ENCODE peak calls at places on chromosomes 6 and 20, in seven cellular contexts. One of them, this sample, is unnamed.

GRCh38 chr6:137166247-137167098 is 7.0 kb downstream of the IL22RA2 start:
- DNase-seq in left ventricle myocardium inferior: no peak
- DNase-seq in stimulated activated CD8-positive, alpha-beta memory T cell treated with anti-CD3 and anti-CD28 coated beads, Interleukin-12 subunit alpha, Interleukin-12 subunit beta, amount 100 ng/mL, for 4 hours: no peak
- DNase-seq in tibial artery: no peak
- DNase-seq in activated CD4-positive, alpha-beta T cell treated with anti-CD3 and anti-CD28 coated beads, Interleukin-2, amount 50 U/mL, for 4 hours: no peak
- DNase-seq in iPS-NIHi11: no peak
- DNase-seq in HS-5: no peak
- DNase-seq in this sample: no peak

GRCh38 chr6:50816947-50817637 is 1.6 kb upstream of the TFAP2B start:
- DNase-seq in iPS-NIHi11: no peak
- DNase-seq in tibial artery: no peak
- DNase-seq in activated CD4-positive, alpha-beta T cell treated with anti-CD3 and anti-CD28 coated beads, Interleukin-2, amount 50 U/mL, for 4 hours: no peak
- DNase-seq in left ventricle myocardium inferior: no peak
- DNase-seq in stimulated activated CD8-positive, alpha-beta memory T cell treated with anti-CD3 and anti-CD28 coated beads, Interleukin-12 subunit alpha, Interleukin-12 subunit beta, amount 100 ng/mL, for 4 hours: no peak
- DNase-seq in HS-5: no peak
- DNase-seq in this sample: no peak

GRCh38 chr20:32067234-32067821 is 15.3 kb downstream of the HCK start:
- DNase-seq in HS-5: peak; percentile 83
- DNase-seq in stimulated activated CD8-positive, alpha-beta memory T cell treated with anti-CD3 and anti-CD28 coated beads, Interleukin-12 subunit alpha, Interleukin-12 subunit beta, amount 100 ng/mL, for 4 hours: no peak
- DNase-seq in iPS-NIHi11: no peak
- DNase-seq in activated CD4-positive, alpha-beta T cell treated with anti-CD3 and anti-CD28 coated beads, Interleukin-2, amount 50 U/mL, for 4 hours: no peak
- DNase-seq in left ventricle myocardium inferior: no peak
- DNase-seq in tibial artery: no peak
- DNase-seq in this sample: peak; percentile 40

GRCh38 chr6:111258615-111259088 is 171.3 kb downstream of the SLC16A10 start:
- DNase-seq in left ventricle myocardium inferior: no peak
- DNase-seq in activated CD4-positive, alpha-beta T cell treated with anti-CD3 and anti-CD28 coated beads, Interleukin-2, amount 50 U/mL, for 4 hours: no peak
- DNase-seq in tibial artery: no peak
- DNase-seq in stimulated activated CD8-positive, alpha-beta memory T cell treated with anti-CD3 and anti-CD28 coated beads, Interleukin-12 subunit alpha, Interleukin-12 subunit beta, amount 100 ng/mL, for 4 hours: no peak
- DNase-seq in HS-5: no peak
- DNase-seq in iPS-NIHi11: no peak
- DNase-seq in this sample: no peak

GRCh38 chr6:52284131-52284459 is 447 bp downstream of the MCM3 start:
- DNase-seq in left ventricle myocardium inferior: peak; percentile 29
- DNase-seq in tibial artery: peak; percentile 43
- DNase-seq in HS-5: no peak
- DNase-seq in stimulated activated CD8-positive, alpha-beta memory T cell treated with anti-CD3 and anti-CD28 coated beads, Interleukin-12 subunit alpha, Interleukin-12 subunit beta, amount 100 ng/mL, for 4 hours: no peak
- DNase-seq in activated CD4-positive, alpha-beta T cell treated with anti-CD3 and anti-CD28 coated beads, Interleukin-2, amount 50 U/mL, for 4 hours: peak; percentile 7
- DNase-seq in iPS-NIHi11: peak; percentile 70
- DNase-seq in this sample: peak; percentile 7

GRCh38 chr6:97293198-97293696 is 10.2 kb upstream of the MMS22L start:
- DNase-seq in HS-5: no peak
- DNase-seq in tibial artery: no peak
- DNase-seq in stimulated activated CD8-positive, alpha-beta memory T cell treated with anti-CD3 and anti-CD28 coated beads, Interleukin-12 subunit alpha, Interleukin-12 subunit beta, amount 100 ng/mL, for 4 hours: no peak
- DNase-seq in left ventricle myocardium inferior: no peak
- DNase-seq in iPS-NIHi11: no peak
- DNase-seq in activated CD4-positive, alpha-beta T cell treated with anti-CD3 and anti-CD28 coated beads, Interleukin-2, amount 50 U/mL, for 4 hours: no peak
- DNase-seq in this sample: peak; percentile 17

GRCh38 chr20:38127920-38128528 is 37.0 kb downstream of the TGM2 start:
- DNase-seq in iPS-NIHi11: no peak
- DNase-seq in left ventricle myocardium inferior: no peak
- DNase-seq in activated CD4-positive, alpha-beta T cell treated with anti-CD3 and anti-CD28 coated beads, Interleukin-2, amount 50 U/mL, for 4 hours: no peak
- DNase-seq in HS-5: no peak
- DNase-seq in stimulated activated CD8-positive, alpha-beta memory T cell treated with anti-CD3 and anti-CD28 coated beads, Interleukin-12 subunit alpha, Interleukin-12 subunit beta, amount 100 ng/mL, for 4 hours: no peak
- DNase-seq in tibial artery: peak; percentile 13
- DNase-seq in this sample: no peak

GRCh38 chr6:41464481-41464880 is 81.7 kb upstream of the FOXP4 start:
- DNase-seq in iPS-NIHi11: no peak
- DNase-seq in left ventricle myocardium inferior: no peak
- DNase-seq in HS-5: peak; percentile 22
- DNase-seq in stimulated activated CD8-positive, alpha-beta memory T cell treated with anti-CD3 and anti-CD28 coated beads, Interleukin-12 subunit alpha, Interleukin-12 subunit beta, amount 100 ng/mL, for 4 hours: no peak
- DNase-seq in tibial artery: no peak
- DNase-seq in activated CD4-positive, alpha-beta T cell treated with anti-CD3 and anti-CD28 coated beads, Interleukin-2, amount 50 U/mL, for 4 hours: no peak
- DNase-seq in this sample: no peak

This sample was measured in foreskin keratinocyte.